ENCODE peak calls at places on chromosome 2, in nine cellular contexts. H, O, S, L, K, F, T, C and A are unnamed samples. For H3K9me3, the result is how much of the 10 kb centered on the place peaks cover.

GRCh38 chr2:47334356-47335136 is 68.4 kb upstream of the MSH2 start:
- DNase-seq in H (no peak), O (no peak), S (no peak), L (peak), K (no peak), F (peak), T (no peak), C (no peak), A (peak)

GRCh38 chr2:207747653-207748560 is 21.8 kb downstream of the FZD5 start:
- DNase-seq in H (no peak), O (no peak), S (peak), L (peak), K (no peak), F (no peak), T (no peak), C (no peak), A (no peak)

GRCh38 chr2:104658149-104658839 is 195.6 kb upstream of the POU3F3 start:
- DNase-seq in H (peak), O (no peak), S (no peak), L (peak), K (no peak), F (peak), T (peak), C (no peak), A (no peak)

GRCh38 chr2:138236142-138236541 is 265.4 kb upstream of the SPOPL start:
- DNase-seq in H (no peak), O (no peak), S (no peak), L (no peak), K (no peak), F (no peak), T (no peak), C (no peak), A (no peak)

GRCh38 chr2:133390151-133390550 is 178.1 kb downstream of the NCKAP5 start:
- DNase-seq in H (no peak), O (no peak), S (peak), L (peak), K (no peak), F (no peak), T (peak), C (no peak), A (no peak)

GRCh38 chr2:43225093-43225787 is 1.2 kb downstream of the ZFP36L2 start:
- DNase-seq in H (no peak), O (peak), S (peak), L (peak), K (no peak), F (peak), T (peak), C (peak), A (no peak)

GRCh38 chr2:10254373-10255188 is 48.1 kb upstream of the HPCAL1 start:
- DNase-seq in H (no peak), O (no peak), S (peak), L (peak), K (no peak), F (no peak), T (peak), C (peak), A (no peak)

GRCh38 chr2:136363921-136364320 is 246.0 kb upstream of the CXCR4 start:
- DNase-seq in H (no peak), O (no peak), S (no peak), L (peak), K (no peak), F (no peak), T (peak), C (no peak), A (no peak)

GRCh38 chr2:31693882-31694281 is 113.1 kb upstream of the SRD5A2 start:
- DNase-seq in H (no peak), O (no peak), S (no peak), L (peak), K (no peak), F (peak), T (peak), C (no peak), A (no peak)

GRCh38 chr2:126883661-126884030 is 15.0 kb upstream of the TEX51 start:
- DNase-seq in H (no peak), O (no peak), S (no peak), L (no peak), K (no peak), F (no peak), T (no peak), C (no peak), A (no peak)

GRCh38 chr2:98269830-98270229 is 76.4 kb upstream of the CNGA3 start:
- DNase-seq in H (no peak), O (no peak), S (peak), L (peak), K (no peak), F (no peak), T (peak), C (no peak), A (no peak)

GRCh38 chr2:211157211-211157610 is 600.8 kb downstream of the CPS1 start:
- DNase-seq in H (no peak), O (no peak), S (no peak), L (peak), K (no peak), F (no peak), T (no peak), C (no peak), A (no peak)

DNA sequence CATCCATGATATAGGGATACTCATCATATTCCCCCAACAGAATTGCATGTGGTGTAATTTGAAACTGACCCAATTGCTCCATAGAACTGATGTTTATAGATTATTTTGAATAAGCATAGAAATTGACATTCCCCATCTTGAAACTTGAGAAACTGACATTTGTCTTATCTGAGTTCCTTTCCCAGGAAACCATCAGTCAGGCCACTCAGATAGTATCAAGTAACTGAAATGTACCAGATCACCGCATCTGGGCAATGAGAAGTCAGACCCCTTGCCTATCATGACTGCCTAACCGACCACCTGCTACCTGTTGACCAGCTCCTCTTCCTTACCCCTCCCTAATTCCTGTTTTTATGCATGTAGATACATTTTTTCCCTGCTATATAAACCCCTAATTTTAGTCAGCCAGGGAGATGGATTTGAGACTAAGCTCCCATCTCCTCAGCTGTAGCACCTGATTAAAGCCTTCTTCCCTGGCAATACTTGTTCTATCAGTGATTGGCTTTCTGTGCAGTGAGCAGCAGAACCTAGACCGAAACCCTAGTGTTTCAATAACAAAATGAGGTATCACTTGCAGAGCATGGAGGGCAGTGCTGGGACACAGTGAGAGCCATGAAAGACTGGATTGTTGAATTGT is 274.5 kb downstream of the LPIN1 start:
- DNase-seq in H (no peak), O (no peak), S (no peak), L (no peak), K (no peak), F (no peak), T (no peak), C (no peak), A (no peak)
- H3K9me3 ChIP-seq in H (under half), O (under half), S (under half), L (under half), K (under half), F (under half), T (under half), C (under half), A (under half)

GRCh38 chr2:15974203-15974452 is 33.8 kb downstream of the MYCN start:
- DNase-seq in H (no peak), O (no peak), S (no peak), L (no peak), K (no peak), F (no peak), T (no peak), C (no peak), A (no peak)

GRCh38 chr2:15975261-15975600 is 34.9 kb downstream of the MYCN start:
- DNase-seq in H (no peak), O (no peak), S (no peak), L (no peak), K (no peak), F (no peak), T (no peak), C (no peak), A (no peak)

GRCh38 chr2:15976334-15976733 is 36.0 kb downstream of the MYCN start:
- DNase-seq in H (no peak), O (no peak), S (no peak), L (no peak), K (no peak), F (no peak), T (no peak), C (no peak), A (no peak)

GRCh38 chr2:15974565-15975260 is 34.4 kb downstream of the MYCN start:
- DNase-seq in H (no peak), O (no peak), S (no peak), L (no peak), K (no peak), F (no peak), T (no peak), C (no peak), A (no peak)

GRCh38 chr2:15975676-15976075 is 35.3 kb downstream of the MYCN start:
- DNase-seq in H (no peak), O (no peak), S (no peak), L (no peak), K (no peak), F (no peak), T (no peak), C (no peak), A (no peak)
- H3K9me3 ChIP-seq in H (under half), O (under half), S (under half), L (under half), K (under half), F (under half), T (under half), C (under half), A (under half)

GRCh38 chr2:153589586-153589985 is 111.0 kb upstream of the RPRM start:
- DNase-seq in H (no peak), O (no peak), S (no peak), L (no peak), K (no peak), F (no peak), T (no peak), C (no peak), A (no peak)
- H3K9me3 ChIP-seq in H (under half), O (under half), S (under half), L (under half), K (under half), F (under half), T (under half), C (under half), A (under half)

GRCh38 chr2:228614741-228615140 is 433.3 kb upstream of the SPHKAP start:
- DNase-seq in H (no peak), O (no peak), S (no peak), L (no peak), K (no peak), F (no peak), T (no peak), C (no peak), A (no peak)
- H3K9me3 ChIP-seq in H (under half), O (under half), S (under half), L (under half), K (under half), F (under half), T (under half), C (under half), A (under half)

DNA sequence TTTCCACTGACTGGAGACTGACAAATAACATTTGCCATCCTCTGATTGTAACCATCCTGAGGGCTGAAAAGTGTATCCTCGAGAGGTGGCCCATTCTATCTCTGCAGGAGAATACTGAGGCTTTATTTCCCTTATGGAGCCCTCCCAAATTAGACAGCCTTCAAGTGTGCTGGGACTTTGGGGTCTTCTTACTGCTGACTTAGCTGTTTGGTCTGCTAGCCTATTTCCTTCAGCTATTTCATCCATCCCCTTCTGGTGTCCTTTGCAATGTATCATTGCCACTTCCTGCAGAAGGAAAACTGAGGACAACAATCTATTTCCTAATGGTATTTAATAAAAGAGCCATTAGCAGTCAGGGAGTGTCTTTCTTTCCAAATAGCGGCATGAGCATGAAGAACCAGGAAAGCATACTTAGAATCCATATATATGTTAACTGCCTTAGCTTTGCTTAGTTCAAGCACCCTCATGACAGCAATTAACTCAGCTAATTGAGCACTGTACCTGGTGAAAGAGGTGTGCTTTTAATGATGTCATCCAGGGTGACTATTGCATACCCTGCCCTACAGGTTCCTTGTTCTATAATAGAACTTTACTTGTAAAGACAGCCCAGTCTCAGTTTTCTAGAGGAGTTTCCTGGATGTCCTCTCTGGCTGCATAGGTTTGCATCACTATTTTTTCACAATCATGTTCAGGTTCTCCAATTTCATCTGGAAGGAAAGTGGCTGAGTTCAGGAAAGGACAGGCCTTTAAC is 24.0 kb downstream of the CMPK2 start:
- DNase-seq in H (no peak), O (no peak), S (no peak), L (no peak), K (no peak), F (no peak), T (no peak), C (no peak), A (no peak)
- H3K9me3 ChIP-seq in H (under half), O (half or more), S (under half), L (under half), K (under half), F (under half), T (under half), C (under half), A (under half)

GRCh38 chr2:90077948-90078347 is 1386.5 kb downstream of the RPIA start:
- DNase-seq in H (no peak), O (no peak), S (no peak), L (no peak), K (no peak), F (no peak), T (no peak), C (no peak), A (no peak)
- H3K9me3 ChIP-seq in H (under half), O (under half), S (under half), L (under half), K (under half), F (under half), T (under half), C (under half), A (under half)